ENCODE peak calls at places on chromosomes 5 and 9, in seven cellular contexts. F is ovary, U is neural crest cell, S is epithelial cell of proximal tubule, T is sigmoid colon, E is gastrocnemius medialis, Q is AG04449. X is an unnamed sample.

GRCh38 chr5:173327948-173328895 is at the start of gene STC2:
- DNase-seq in E (peak), T (peak), F (no peak), Q (peak), S (no peak), U (peak), X (peak)

GRCh38 chr5:115895821-115896220 is 54.1 kb downstream of the AP3S1 start:
- DNase-seq in U (no peak), S (no peak), F (no peak), T (no peak), Q (no peak), E (no peak), X (no peak)

GRCh38 chr9:14993061-14993800 is 83.0 kb upstream of the FREM1 start:
- DNase-seq in F (peak), U (peak), E (peak), Q (peak), T (peak), S (peak), X (no peak)

GRCh38 chr9:73916016-73916673 is 581.0 kb upstream of the RORB start:
- DNase-seq in E (no peak), Q (no peak), S (no peak), F (no peak), U (no peak), T (no peak), X (no peak)

GRCh38 chr5:154708845-154709244 is 46.3 kb upstream of the LARP1 start:
- DNase-seq in F (no peak), S (no peak), U (no peak), E (no peak), T (peak), Q (no peak), X (no peak)

GRCh38 chr5:113663879-113664278 is 150.4 kb downstream of the YTHDC2 start:
- DNase-seq in S (no peak), F (no peak), E (no peak), T (no peak), U (peak), Q (no peak), X (peak)

GRCh38 chr5:112159435-112159834 is 259.6 kb downstream of the EPB41L4A start:
- DNase-seq in S (no peak), U (no peak), T (peak), Q (no peak), E (peak), F (peak), X (no peak)

GRCh38 chr9:86355814-86356213 is 1.6 kb upstream of the TUT7 start:
- DNase-seq in E (no peak), F (no peak), S (no peak), T (no peak), U (no peak), Q (no peak), X (no peak)

GRCh38 chr9:137449931-137450537 is 8.9 kb upstream of the ENTPD8 start:
- DNase-seq in T (no peak), U (no peak), E (peak), F (no peak), S (no peak), Q (no peak), X (no peak)

GRCh38 chr5:175447571-175447970 is 3.6 kb upstream of the DRD1 start:
- DNase-seq in T (no peak), E (no peak), Q (no peak), U (no peak), S (no peak), F (no peak), X (no peak)

GRCh38 chr5:163531272-163531671 is 25.9 kb downstream of the MAT2B start:
- DNase-seq in E (no peak), S (no peak), T (no peak), U (no peak), F (no peak), Q (no peak), X (no peak)

GRCh38 chr5:1879292-1880263 is 3.1 kb downstream of the IRX4 start:
- DNase-seq in T (no peak), U (no peak), E (no peak), F (no peak), S (no peak), Q (no peak), X (no peak)

GRCh38 chr5:181207214-181207959 is 2.4 kb upstream of the TRIM7 start:
- DNase-seq in E (peak), T (peak), F (peak), S (no peak), Q (peak), U (peak), X (peak)

GRCh38 chr5:956941-957729 is 51.5 kb upstream of the NKD2 start:
- DNase-seq in U (no peak), T (no peak), F (no peak), Q (peak), S (peak), E (no peak), X (peak)

GRCh38 chr5:134459491-134459890 is 47.8 kb upstream of the CDKN2AIPNL start:
- DNase-seq in T (peak), S (no peak), F (no peak), Q (no peak), E (no peak), U (no peak), X (peak)

GRCh38 chr9:124054671-124055212 is 43.2 kb downstream of the LHX2 start:
- DNase-seq in U (no peak), T (no peak), S (no peak), E (no peak), Q (no peak), F (no peak), X (peak)

GRCh38 chr9:85112933-85113418 is 443.4 kb downstream of the NTRK2 start:
- DNase-seq in U (no peak), Q (no peak), F (no peak), E (no peak), T (no peak), S (no peak), X (no peak)

GRCh38 chr9:38118862-38119435 is 49.9 kb upstream of the SHB start:
- DNase-seq in U (no peak), F (no peak), Q (no peak), T (no peak), S (no peak), E (no peak), X (no peak)

GRCh38 chr9:100437860-100438805 is 11.2 kb downstream of the MSANTD3 start:
- DNase-seq in E (peak), T (peak), S (no peak), U (peak), F (peak), Q (no peak), X (peak)

GRCh38 chr9:82273121-82273520 is 284.5 kb downstream of the SPATA31D1 start:
- DNase-seq in Q (no peak), S (no peak), F (no peak), T (no peak), E (no peak), U (no peak), X (no peak)

GRCh38 chr9:130112244-130113151 is 58.8 kb downstream of the GPR107 start:
- DNase-seq in T (no peak), S (no peak), F (no peak), Q (no peak), E (no peak), U (no peak), X (no peak)

GRCh38 chr5:132293992-132294727 is at the start of gene SLC22A4:
- DNase-seq in U (peak), F (peak), S (no peak), E (peak), T (peak), Q (peak), X (peak)

GRCh38 chr5:132291026-132291425 is 3.2 kb upstream of the SLC22A4 start:
- DNase-seq in E (no peak), Q (no peak), S (no peak), U (no peak), F (no peak), T (no peak), X (no peak)

GRCh38 chr5:132295505-132296411 is 1.6 kb downstream of the SLC22A4 start:
- DNase-seq in E (no peak), S (no peak), U (no peak), F (no peak), T (no peak), Q (no peak), X (no peak)

GRCh38 chr5:132294728-132295504 is 722 bp downstream of the SLC22A4 start:
- DNase-seq in E (peak), U (no peak), T (peak), Q (no peak), S (no peak), F (peak), X (no peak)

DNA sequence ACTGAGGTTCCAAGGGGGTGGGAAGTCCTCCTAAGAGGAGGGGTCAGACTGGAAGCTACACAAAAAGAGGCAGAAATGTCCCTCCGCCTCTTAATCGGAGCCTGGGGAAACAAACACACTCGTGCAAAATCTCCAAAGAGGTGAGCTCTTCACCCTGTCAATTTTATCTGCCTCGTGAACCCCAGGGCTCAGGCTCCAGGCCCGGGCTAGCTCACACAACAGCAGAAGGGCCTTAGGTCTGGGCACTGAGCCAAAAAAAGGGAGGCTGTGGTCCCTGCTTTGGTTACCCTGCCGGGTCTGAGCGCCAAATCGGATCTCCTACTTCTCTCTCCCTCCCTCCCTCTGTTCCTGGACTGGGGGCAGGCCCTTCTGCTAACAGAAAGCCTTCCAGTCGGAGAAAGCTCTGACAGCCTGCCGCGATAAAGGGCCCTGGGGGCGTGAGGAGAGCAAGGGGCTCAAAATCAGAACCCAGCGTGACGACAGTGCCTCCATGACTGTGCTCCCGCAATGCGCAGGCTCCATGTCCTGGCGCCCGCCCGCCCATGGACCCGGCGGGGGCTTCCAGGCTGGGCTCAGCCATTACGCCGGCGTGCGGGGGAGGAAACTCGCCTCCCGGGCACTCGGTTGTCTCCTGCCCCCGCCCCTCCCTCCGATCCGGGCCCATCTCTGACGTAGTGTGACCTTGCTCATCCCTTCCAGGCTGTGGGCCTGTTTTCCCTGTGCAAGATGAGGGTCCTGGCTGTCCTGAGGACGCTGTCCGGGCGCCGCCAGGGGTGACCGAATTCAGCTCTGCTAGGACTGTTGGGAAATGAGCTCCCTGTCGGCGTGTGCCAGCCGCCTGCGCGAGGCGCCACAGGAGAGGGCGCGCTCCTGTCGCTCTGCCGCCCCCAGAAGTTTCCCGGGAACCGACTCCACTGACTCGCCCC is 865 bp upstream of the SLC22A4 start:
- DNase-seq in T (peak), Q (peak), S (no peak), F (peak), U (peak), E (peak), X (peak)
- TF ChIP-seq CTCF in T (no peak), Q (peak), S (peak), F (peak), U (peak), E (peak), X (no peak)

GRCh38 chr9:126514037-126514821 is 99.5 kb upstream of the LMX1B start:
- DNase-seq in Q (no peak), F (peak), U (peak), S (no peak), T (peak), E (no peak), X (peak)
- TF ChIP-seq CTCF in Q (peak), F (no peak), U (peak), S (peak), T (no peak), E (no peak), X (peak)

GRCh38 chr5:74919487-74919886 is 53.3 kb upstream of the FAM169A start:
- DNase-seq in E (no peak), S (no peak), T (no peak), U (no peak), F (no peak), Q (no peak), X (peak)
- TF ChIP-seq CTCF in E (peak), S (peak), T (peak), U (peak), F (no peak), Q (peak), X (peak)

DNA sequence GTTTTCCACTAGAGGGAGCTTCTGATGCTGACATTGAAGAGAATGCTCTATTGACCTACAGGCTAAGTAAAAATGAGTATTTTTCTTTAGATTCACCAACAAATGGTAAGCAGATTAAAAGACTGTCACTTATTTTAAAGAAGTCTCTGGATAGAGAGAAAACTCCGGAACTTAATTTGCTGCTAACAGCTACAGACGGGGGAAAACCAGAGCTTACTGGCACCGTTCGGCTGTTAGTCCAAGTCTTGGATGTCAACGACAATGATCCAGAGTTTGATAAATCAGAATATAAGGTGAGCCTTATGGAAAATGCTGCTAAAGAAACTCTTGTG is 764 bp downstream of the PCDHA11 start:
- DNase-seq in U (no peak), S (no peak), F (no peak), E (no peak), T (no peak), Q (no peak), X (no peak)
- TF ChIP-seq CTCF in U (no peak), S (peak), F (no peak), E (no peak), T (no peak), Q (no peak), X (no peak)

GRCh38 chr5:170427672-170428236 is 38.6 kb upstream of the KCNMB1 start:
- DNase-seq in F (no peak), E (no peak), Q (no peak), T (no peak), S (no peak), U (no peak), X (no peak)

GRCh38 chr5:170429014-170429413 is 39.8 kb upstream of the KCNMB1 start:
- DNase-seq in E (no peak), T (no peak), Q (no peak), F (no peak), S (no peak), U (no peak), X (no peak)

GRCh38 chr5:170424629-170425028 is 35.5 kb upstream of the KCNMB1 start:
- DNase-seq in Q (no peak), U (no peak), E (no peak), T (no peak), F (no peak), S (no peak), X (no peak)

GRCh38 chr5:170426786-170427185 is 37.6 kb upstream of the KCNMB1 start:
- DNase-seq in T (no peak), F (no peak), Q (no peak), S (no peak), U (no peak), E (no peak), X (no peak)

DNA sequence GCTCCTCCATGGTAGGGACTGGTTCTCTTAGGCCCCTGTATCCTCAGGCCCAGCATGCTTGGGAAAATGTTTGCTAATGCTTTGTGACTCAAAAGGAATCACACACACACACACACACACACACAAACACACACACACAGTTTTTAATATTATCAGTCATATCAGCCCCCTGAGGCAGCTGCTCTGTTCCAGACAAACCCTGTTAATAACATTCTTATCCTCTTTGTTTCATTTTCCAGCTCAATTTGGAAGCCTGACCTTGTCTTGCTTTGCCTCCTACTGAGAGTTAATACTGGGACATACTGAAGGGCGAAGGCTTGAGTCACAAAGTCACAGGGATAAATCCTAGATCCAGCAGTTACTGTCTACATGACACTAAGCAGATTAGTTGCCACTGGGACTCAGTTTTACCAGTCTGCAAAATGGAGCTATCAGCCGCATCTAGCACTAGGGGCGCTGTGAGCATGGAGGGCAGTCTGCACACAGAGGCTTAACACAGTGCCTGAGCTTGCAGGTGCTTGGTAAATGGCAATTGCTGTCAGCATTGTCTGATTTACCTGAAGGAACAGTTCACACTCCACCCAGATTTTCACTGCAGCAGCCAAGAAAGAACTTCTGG is 37.1 kb upstream of the KCNMB1 start:
- DNase-seq in T (no peak), S (no peak), F (no peak), U (no peak), Q (no peak), E (no peak), X (peak)
- TF ChIP-seq CTCF in T (no peak), S (no peak), F (no peak), U (peak), Q (no peak), E (no peak), X (peak)

X was measured in GM20000.